ENCODE peak calls at places on chromosomes 13 and 19, in ten cellular contexts. V is heart right ventricle; G is CD4-positive, alpha-beta T cell; U is IMR-90; A is right cardiac atrium; Q is HCT116; X is effector memory CD4-positive, alpha-beta T cell; Y is GM23338; Z is PC-3; F is astrocyte. P is an unnamed sample.

GRCh38 chr19:10603873-10604459 is 16.9 kb upstream of the AP1M2 start:
- DNase-seq in V (no peak), G (peak; percentile 32), U (no peak), A (no peak), Q (no peak), X (no peak), Y (no peak), Z (no peak), F (no peak), P (no peak)

GRCh38 chr19:18399008-18399407 is 1.6 kb upstream of the LRRC25 start:
- DNase-seq in V (no peak), G (no peak), U (peak; percentile 87), A (peak; percentile 75), Q (no peak), X (no peak), Y (no peak), Z (peak; percentile 50), F (peak; percentile 70), P (no peak)

GRCh38 chr19:17379221-17379631 is 2.1 kb upstream of the PLVAP start:
- DNase-seq in V (no peak), G (no peak), U (no peak), A (peak; percentile 66), Q (no peak), X (no peak), Y (peak; percentile 74), Z (no peak), F (no peak), P (no peak)

GRCh38 chr13:64928704-64929499 is 2301.2 kb downstream of the PCDH9 start:
- DNase-seq in V (no peak), G (no peak), U (peak; percentile 86), A (no peak), Q (peak; percentile 42), X (no peak), Y (no peak), Z (peak; percentile 70), F (peak; percentile 91), P (peak; percentile 14)

GRCh38 chr13:82698941-82699340 is 1183.3 kb downstream of the SLITRK1 start:
- DNase-seq in V (no peak), G (no peak), U (no peak), A (no peak), Q (no peak), X (no peak), Y (peak; percentile 4), Z (peak; percentile 6), F (no peak), P (no peak)

GRCh38 chr19:15124572-15125231 is 17.5 kb downstream of the SYDE1 start:
- DNase-seq in V (no peak), G (no peak), U (no peak), A (no peak), Q (no peak), X (no peak), Y (peak; percentile 87), Z (no peak), F (no peak), P (no peak)

GRCh38 chr13:44267966-44268365 is 105.7 kb upstream of the SERP2 start:
- DNase-seq in V (no peak), G (no peak), U (peak; percentile 80), A (no peak), Q (no peak), X (no peak), Y (no peak), Z (peak; percentile 91), F (peak; percentile 96), P (no peak)

GRCh38 chr13:113647351-113648217 is 10.4 kb downstream of the ATP4B start:
- DNase-seq in V (peak; percentile 90), G (no peak), U (no peak), A (peak; percentile 97), Q (peak; percentile 19), X (no peak), Y (no peak), Z (peak; percentile 82), F (peak; percentile 20), P (peak; percentile 22)

GRCh38 chr13:98810746-98811145 is 58.3 kb upstream of the SLC15A1 start:
- DNase-seq in V (no peak), G (no peak), U (no peak), A (no peak), Q (no peak), X (no peak), Y (no peak), Z (no peak), F (no peak), P (no peak)

GRCh38 chr19:49324801-49325491 is at the start of gene SLC6A16:
- DNase-seq in V (no peak), G (no peak), U (no peak), A (no peak), Q (no peak), X (no peak), Y (no peak), Z (no peak), F (no peak), P (no peak)

GRCh38 chr19:40612831-40613668 is 11.9 kb downstream of the LTBP4 start:
- DNase-seq in V (peak; percentile 74), G (peak; percentile 59), U (no peak), A (peak; percentile 86), Q (no peak), X (peak; percentile 50), Y (peak; percentile 93), Z (no peak), F (no peak), P (no peak)

GRCh38 chr13:23810842-23811241 is 78.4 kb downstream of the MIPEP start:
- DNase-seq in V (no peak), G (no peak), U (no peak), A (no peak), Q (no peak), X (no peak), Y (peak; percentile 48), Z (no peak), F (no peak), P (no peak)
- H3K27ac ChIP-seq in V (no peak overlapping the region), G (no peak overlapping the region), U (no peak overlapping the region), A (no peak overlapping the region), Q (no peak overlapping the region), X (no peak overlapping the region), Y (no peak overlapping the region), Z (peak overlapping the region; percentile 33), F (no peak overlapping the region), P (no peak overlapping the region)

DNA sequence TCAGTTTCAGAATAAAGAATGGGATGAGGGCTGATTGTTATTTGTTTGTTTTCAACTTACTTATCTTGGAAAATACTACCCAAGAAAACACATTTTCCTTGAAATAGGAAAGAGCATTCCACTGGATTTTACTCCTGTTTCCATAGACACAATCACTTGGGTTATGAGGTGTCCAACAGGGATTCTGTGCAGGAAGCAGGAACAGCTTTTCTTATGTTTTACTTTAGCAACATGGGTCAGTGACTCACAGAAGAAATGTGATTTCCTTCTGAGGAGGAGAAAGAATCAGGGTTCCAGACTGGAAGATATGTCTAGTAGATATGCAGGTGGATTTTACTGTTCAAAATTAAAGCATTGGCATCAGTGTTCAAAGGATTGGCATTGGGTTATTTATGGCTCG is 180.8 kb upstream of the GPC6 start:
- DNase-seq in V (no peak), G (no peak), U (peak; percentile 58), A (no peak), Q (no peak), X (no peak), Y (no peak), Z (no peak), F (peak; percentile 53), P (no peak)
- H3K27ac ChIP-seq in V (no peak overlapping the region), G (no peak overlapping the region), U (no peak overlapping the region), A (no peak overlapping the region), Q (no peak overlapping the region), X (no peak overlapping the region), Y (no peak overlapping the region), Z (no peak overlapping the region), F (no peak overlapping the region), P (no peak overlapping the region)

GRCh38 chr13:51063909-51064308 is 47.2 kb downstream of the C13orf42 start:
- DNase-seq in V (no peak), G (no peak), U (no peak), A (no peak), Q (no peak), X (no peak), Y (no peak), Z (no peak), F (no peak), P (no peak)

GRCh38 chr13:51057001-51057400 is 54.1 kb downstream of the C13orf42 start:
- DNase-seq in V (no peak), G (no peak), U (no peak), A (no peak), Q (no peak), X (no peak), Y (no peak), Z (no peak), F (no peak), P (no peak)

GRCh38 chr13:51058461-51059167 is 52.5 kb downstream of the C13orf42 start:
- DNase-seq in V (no peak), G (no peak), U (no peak), A (no peak), Q (no peak), X (no peak), Y (peak; percentile 75), Z (no peak), F (no peak), P (no peak)

DNA sequence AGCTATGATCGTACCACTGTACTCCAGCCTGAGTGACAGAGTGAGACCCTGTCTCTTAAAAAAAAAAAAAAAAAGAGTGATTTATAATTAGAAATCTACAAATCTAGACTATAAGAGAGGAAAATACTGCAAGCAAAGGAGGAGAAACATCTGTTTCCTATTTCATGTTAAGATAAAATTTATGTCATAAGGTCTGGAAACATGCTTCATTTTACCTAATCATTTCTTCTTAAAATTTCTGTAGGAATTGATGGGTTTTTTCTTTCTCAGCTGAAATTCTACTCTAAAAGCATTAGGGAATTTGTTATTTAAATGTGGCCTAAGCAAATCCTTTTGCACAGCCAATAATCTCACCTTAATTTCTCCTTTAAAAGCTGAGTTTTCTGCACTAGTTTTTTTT is 53.1 kb downstream of the C13orf42 start:
- DNase-seq in V (no peak), G (no peak), U (no peak), A (no peak), Q (no peak), X (no peak), Y (no peak), Z (no peak), F (no peak), P (no peak)
- H3K27ac ChIP-seq in V (no peak overlapping the region), G (no peak overlapping the region), U (no peak overlapping the region), A (no peak overlapping the region), Q (no peak overlapping the region), X (no peak overlapping the region), Y (peak overlapping the region; percentile 7), Z (no peak overlapping the region), F (no peak overlapping the region), P (no peak overlapping the region)

GRCh38 chr13:28582892-28583240 is 76.1 kb upstream of the POMP start:
- DNase-seq in V (no peak), G (no peak), U (no peak), A (no peak), Q (no peak), X (no peak), Y (no peak), Z (no peak), F (no peak), P (no peak)

GRCh38 chr13:28582225-28582891 is 76.6 kb upstream of the POMP start:
- DNase-seq in V (no peak), G (no peak), U (peak; percentile 53), A (no peak), Q (no peak), X (no peak), Y (no peak), Z (no peak), F (no peak), P (no peak)

GRCh38 chr13:28576037-28576436 is 81.1 kb upstream of the FLT1 start:
- DNase-seq in V (no peak), G (no peak), U (no peak), A (no peak), Q (no peak), X (no peak), Y (no peak), Z (no peak), F (no peak), P (no peak)

GRCh38 chr13:28575200-28575599 is 80.3 kb upstream of the FLT1 start:
- DNase-seq in V (no peak), G (no peak), U (no peak), A (no peak), Q (no peak), X (no peak), Y (no peak), Z (no peak), F (no peak), P (no peak)

GRCh38 chr13:28579334-28579733 is 79.6 kb upstream of the POMP start:
- DNase-seq in V (no peak), G (no peak), U (no peak), A (no peak), Q (no peak), X (no peak), Y (peak; percentile 63), Z (no peak), F (no peak), P (no peak)
- H3K27ac ChIP-seq in V (no peak overlapping the region), G (no peak overlapping the region), U (no peak overlapping the region), A (no peak overlapping the region), Q (no peak overlapping the region), X (no peak overlapping the region), Y (no peak overlapping the region), Z (no peak overlapping the region), F (no peak overlapping the region), P (no peak overlapping the region)

P was measured in epithelial cell of prostate.